ENCODE peak calls at places on chromosomes 13 and 19, in nine cellular contexts. O is neural crest cell, U is AG04450, J is RWPE1, Y is spleen, R is pons, T is foreskin fibroblast, D is ELR, F is SHP77. H is an unnamed sample.

GRCh38 chr19:18479964-18480723 is 41.7 kb downstream of the ELL start:
- DNase-seq in J (no peak), Y (peak; percentile 81), R (no peak), F (peak; percentile 37), O (no peak), D (peak; percentile 70), T (peak; percentile 62), U (no peak), H (no peak)

GRCh38 chr19:4120531-4120930 is 3.4 kb downstream of the MAP2K2 start:
- DNase-seq in O (no peak), F (no peak), Y (no peak), T (peak; percentile 49), J (no peak), R (no peak), U (no peak), D (peak; percentile 66), H (no peak)

GRCh38 chr13:60727140-60727539 is 330.1 kb downstream of the TDRD3 start:
- DNase-seq in T (no peak), Y (no peak), D (no peak), J (no peak), O (no peak), F (no peak), R (no peak), U (no peak), H (no peak)

GRCh38 chr13:74210693-74211393 is 76.6 kb upstream of the KLF12 start:
- DNase-seq in F (no peak), T (peak; percentile 97), J (peak; percentile 8), D (peak; percentile 97), O (no peak), Y (no peak), R (no peak), U (peak; percentile 76), H (no peak)

GRCh38 chr19:3132971-3133792 is 2.7 kb upstream of the GNA15 start:
- DNase-seq in R (peak; percentile 63), U (no peak), T (peak; percentile 79), D (peak; percentile 70), J (no peak), O (no peak), Y (no peak), F (peak; percentile 51), H (peak; percentile 99)

GRCh38 chr19:48780684-48781391 is 25.5 kb downstream of the FGF21 start:
- DNase-seq in R (peak; percentile 22), D (peak; percentile 76), J (no peak), Y (no peak), T (peak; percentile 56), F (no peak), O (no peak), U (no peak), H (no peak)

GRCh38 chr19:1773173-1773572 is 19.9 kb downstream of the ONECUT3 start:
- DNase-seq in O (no peak), U (no peak), D (peak; percentile 79), J (peak; percentile 95), Y (no peak), T (peak; percentile 22), R (no peak), F (no peak), H (no peak)

GRCh38 chr13:47241446-47241845 is 344.6 kb upstream of the HTR2A start:
- DNase-seq in R (no peak), O (no peak), J (no peak), U (no peak), Y (no peak), D (no peak), T (no peak), F (no peak), H (no peak)

GRCh38 chr13:52010890-52011689 is at the start of gene ATP7B:
- DNase-seq in Y (peak; percentile 85), U (no peak), T (peak; percentile 10), D (peak; percentile 25), R (no peak), J (peak; percentile 17), O (no peak), F (no peak), H (no peak)

GRCh38 chr19:54172413-54172763 is 572 bp downstream of the TMC4 start:
- DNase-seq in J (no peak), R (no peak), T (no peak), O (no peak), F (no peak), D (no peak), Y (no peak), U (no peak), H (no peak)

GRCh38 chr19:43683905-43684304 is 13.9 kb upstream of the PLAUR start:
- DNase-seq in T (no peak), D (no peak), F (no peak), Y (no peak), U (no peak), O (no peak), R (no peak), J (no peak), H (no peak)

GRCh38 chr13:110409581-110409992 is 102.5 kb downstream of the COL4A2 start:
- DNase-seq in R (no peak), F (no peak), D (peak; percentile 89), T (peak; percentile 84), J (no peak), U (no peak), O (no peak), Y (no peak), H (no peak)

GRCh38 chr19:36547001-36547732 is 19.1 kb upstream of the ZNF260 start:
- DNase-seq in D (peak; percentile 28), O (no peak), T (no peak), J (no peak), R (no peak), U (no peak), F (no peak), Y (no peak), H (no peak)

GRCh38 chr13:100176781-100177389 is 88.0 kb downstream of the PCCA start:
- DNase-seq in U (peak; percentile 11), T (no peak), R (no peak), F (peak; percentile 57), D (peak; percentile 15), J (no peak), Y (no peak), O (no peak), H (no peak)

GRCh38 chr13:64900039-64900438 is 2330.1 kb downstream of the PCDH9 start:
- DNase-seq in T (no peak), D (no peak), U (no peak), F (no peak), O (no peak), Y (no peak), R (no peak), J (no peak), H (no peak)

GRCh38 chr13:71866173-71867091 is 572 bp downstream of the DACH1 start:
- DNase-seq in T (no peak), F (no peak), R (no peak), D (peak; percentile 37), O (peak; percentile 23), J (no peak), U (no peak), Y (peak; percentile 88), H (peak; percentile 54)

GRCh38 chr13:104976964-104977363 is 1558.5 kb downstream of the EFNB2 start:
- DNase-seq in O (no peak), R (peak; percentile 33), Y (no peak), F (no peak), J (no peak), U (no peak), D (no peak), T (no peak), H (no peak)

GRCh38 chr13:73368608-73369007 is 309.8 kb downstream of the KLF5 start:
- DNase-seq in Y (no peak), O (no peak), R (no peak), D (no peak), J (peak; percentile 67), T (no peak), U (no peak), F (no peak), H (no peak)

GRCh38 chr13:25018729-25019115 is 77.2 kb upstream of the PABPC3 start:
- DNase-seq in J (no peak), F (no peak), O (no peak), Y (no peak), R (no peak), D (no peak), U (no peak), T (no peak), H (no peak)

GRCh38 chr19:13100031-13100588 is 2.5 kb downstream of the LYL1 start:
- DNase-seq in U (no peak), Y (peak; percentile 82), D (peak; percentile 52), F (no peak), O (no peak), J (no peak), T (no peak), R (no peak), H (peak; percentile 72)

H was measured in T-helper 2 cell.